ENCODE peak calls at places on chromosomes 2 and 18, in five cellular contexts. T is trophoblast cell, Q is GM23248, C is endothelial cell of umbilical vein, E is aorta. W is an unnamed sample. For H3K4me1, the result is how much of the 10 kb centered on the place peaks cover.

GRCh38 chr2:609520-610280 is 67.5 kb downstream of the TMEM18 start:
- DNase-seq in C (no peak), E (no peak), T (no peak), Q (no peak), W (no peak)

GRCh38 chr2:22281033-22281432 is 1103.9 kb upstream of the KLHL29 start:
- DNase-seq in E (no peak), T (no peak), Q (peak), C (no peak), W (peak)

GRCh38 chr2:60641866-60642788 is 88.7 kb upstream of the BCL11A start:
- DNase-seq in E (no peak), T (no peak), C (peak), Q (peak), W (peak)

GRCh38 chr2:132651115-132652099 is 18.6 kb downstream of the LYPD1 start:
- DNase-seq in Q (peak), E (no peak), T (peak), C (peak), W (peak)

GRCh38 chr2:134917219-134917957 is 1.2 kb upstream of the CCNT2 start:
- DNase-seq in E (peak), T (no peak), C (no peak), Q (no peak), W (no peak)

GRCh38 chr2:179850188-179850587 is 11.2 kb downstream of the ZNF385B start:
- DNase-seq in Q (peak), E (no peak), C (no peak), T (peak), W (no peak)

GRCh38 chr2:178846458-178846802 is 39.2 kb upstream of the TTN start:
- DNase-seq in C (no peak), T (no peak), Q (peak), E (no peak), W (no peak)

GRCh38 chr2:85599468-85600234 is 2.8 kb downstream of the TMEM150A start:
- DNase-seq in T (no peak), E (peak), Q (no peak), C (no peak), W (no peak)

GRCh38 chr2:11914455-11914854 is 168.0 kb downstream of the LPIN1 start:
- DNase-seq in Q (peak), E (no peak), T (no peak), C (no peak), W (no peak)

GRCh38 chr2:188629890-188630483 is 338.3 kb downstream of the GULP1 start:
- DNase-seq in C (no peak), T (no peak), Q (peak), E (peak), W (no peak)

GRCh38 chr18:58866261-58867232 is 1.9 kb downstream of the ZNF532 start:
- DNase-seq in Q (no peak), T (no peak), C (peak), E (no peak), W (no peak)
- H3K4me1 ChIP-seq in Q (half or more), T (under half), C (under half), E (under half), W (under half)

GRCh38 chr18:79352432-79352831 is 43.3 kb upstream of the NFATC1 start:
- DNase-seq in Q (no peak), C (no peak), E (no peak), T (no peak), W (no peak)
- H3K4me3 ChIP-seq in Q (no peak), C (no peak), E (no peak), T (no peak), W (no peak)

GRCh38 chr2:172372436-172372835 is 55.0 kb upstream of the ITGA6 start:
- DNase-seq in C (no peak), E (no peak), Q (no peak), T (peak), W (no peak)

GRCh38 chr2:172374318-172375240 is 52.8 kb upstream of the ITGA6 start:
- DNase-seq in C (no peak), Q (no peak), T (no peak), E (no peak), W (peak)

GRCh38 chr2:172370821-172371455 is 56.4 kb upstream of the ITGA6 start:
- DNase-seq in Q (peak), E (no peak), C (no peak), T (peak), W (no peak)

GRCh38 chr2:172373761-172374160 is 53.6 kb upstream of the ITGA6 start:
- DNase-seq in C (no peak), T (no peak), E (no peak), Q (peak), W (no peak)

GRCh38 chr2:172373076-172373475 is 54.3 kb upstream of the ITGA6 start:
- DNase-seq in E (no peak), C (no peak), T (peak), Q (no peak), W (no peak)
- H3K27ac ChIP-seq in E (no peak), C (no peak), T (no peak), Q (no peak), W (no peak)

DNA sequence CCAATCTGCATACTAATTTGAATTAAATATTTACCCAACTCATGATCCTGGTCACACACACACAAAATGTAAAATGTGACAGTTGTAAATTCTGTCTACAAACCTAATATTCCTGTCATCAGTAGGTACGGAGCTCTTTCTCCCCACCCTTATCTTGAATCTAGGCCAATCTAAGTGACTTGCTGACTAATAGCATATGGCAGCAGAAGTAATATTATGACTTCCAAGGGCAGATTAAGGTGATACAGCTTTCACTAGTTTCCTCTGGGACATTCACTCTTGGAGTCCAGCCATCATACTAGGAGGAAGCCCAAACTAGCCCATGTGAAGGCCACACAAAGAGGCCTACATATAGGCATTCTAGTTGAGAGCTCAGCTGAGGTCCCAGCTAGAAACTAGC is 89.4 kb downstream of the TMEM131 start:
- DNase-seq in Q (no peak), C (peak), E (no peak), T (no peak), W (peak)
- H3K4me1 ChIP-seq in Q (under half), C (under half), E (under half), T (under half), W (under half)